ENCODE peak calls at places on chromosome 7, in six cellular contexts. K, P, L, U, B and A are unnamed samples.

GRCh38 chr7:47938574-47939165 is 9.6 kb downstream of the PKD1L1 start:
- DNase-seq in P (no peak), B (peak; percentile 55), K (no peak), L (no peak), U (no peak), A (peak; percentile 38)

GRCh38 chr7:11524476-11525398 is 307.3 kb downstream of the THSD7A start:
- DNase-seq in L (no peak), U (no peak), B (no peak), K (no peak), P (no peak), A (no peak)

GRCh38 chr7:98705620-98706019 is 88.5 kb downstream of the NPTX2 start:
- DNase-seq in U (no peak), P (no peak), L (no peak), K (no peak), B (no peak), A (no peak)

GRCh38 chr7:148288592-148289151 is 301.9 kb upstream of the C7orf33 start:
- DNase-seq in U (no peak), L (no peak), B (no peak), P (no peak), K (no peak), A (no peak)

GRCh38 chr7:32479574-32480200 is 10.5 kb downstream of the LSM5 start:
- DNase-seq in B (peak; percentile 63), P (no peak), K (peak; percentile 51), L (peak; percentile 77), U (no peak), A (peak; percentile 51)

GRCh38 chr7:141157138-141157765 is 83.4 kb downstream of the TMEM178B start:
- DNase-seq in P (no peak), U (no peak), K (no peak), B (no peak), L (peak; percentile 11), A (no peak)

GRCh38 chr7:74527842-74528241 is 74.1 kb downstream of the GTF2IRD1 start:
- DNase-seq in U (no peak), B (no peak), L (no peak), P (no peak), K (no peak), A (no peak)

GRCh38 chr7:122561326-122561725 is 137.6 kb downstream of the RNF133 start:
- DNase-seq in B (no peak), L (no peak), K (no peak), P (no peak), U (no peak), A (no peak)

GRCh38 chr7:91559947-91560346 is 295.7 kb downstream of the FZD1 start:
- DNase-seq in K (no peak), P (no peak), B (no peak), L (no peak), U (no peak), A (no peak)

GRCh38 chr7:50331564-50332208 is 27.2 kb downstream of the IKZF1 start:
- DNase-seq in K (no peak), P (no peak), B (no peak), L (no peak), U (no peak), A (no peak)